ENCODE peak calls at places on chromosomes 7 and 10, in six cellular contexts. V is IMR-90, H is A549, G is HepG2, T is K562, K is H1. E is an unnamed sample.

GRCh38 chr7:100157334-100158228 is 942 bp downstream of the TRAPPC14 start:
- DNase-seq in H (peak), K (no peak), V (peak), G (peak), T (peak), E (no peak)

GRCh38 chr10:125375210-125375609 is 214.8 kb upstream of the CTBP2 start:
- DNase-seq in K (no peak), H (peak), T (no peak), V (peak), G (no peak), E (no peak)

GRCh38 chr7:79453558-79454324 is at the start of gene MAGI2:
- DNase-seq in T (no peak), V (peak), K (peak), G (peak), H (peak), E (no peak)

GRCh38 chr7:106344861-106345260 is 60.1 kb upstream of the NAMPT start:
- DNase-seq in G (no peak), T (no peak), H (no peak), V (no peak), K (no peak), E (no peak)

GRCh38 chr10:104406715-104407517 is 53.3 kb downstream of the CFAP58 start:
- DNase-seq in V (peak), K (no peak), T (no peak), G (peak), H (peak), E (no peak)

GRCh38 chr7:129959480-129960332 is 6.9 kb upstream of the UBE2H start:
- DNase-seq in V (no peak), T (no peak), H (peak), K (no peak), G (no peak), E (no peak)

GRCh38 chr7:112121290-112121689 is 84.9 kb downstream of the DOCK4 start:
- DNase-seq in G (no peak), K (no peak), T (no peak), V (no peak), H (no peak), E (no peak)

GRCh38 chr7:126022452-126022851 is 1092.8 kb upstream of the POT1 start:
- DNase-seq in H (no peak), V (no peak), T (no peak), G (no peak), K (no peak), E (no peak)

GRCh38 chr10:96310359-96310669 is 6.1 kb downstream of the DNTT start:
- DNase-seq in K (no peak), H (no peak), T (no peak), V (no peak), G (no peak), E (no peak)

GRCh38 chr7:114540291-114540690 is 125.7 kb downstream of the FOXP2 start:
- DNase-seq in K (no peak), V (no peak), H (no peak), G (no peak), T (no peak), E (no peak)

GRCh38 chr10:69645751-69646687 is 16.0 kb downstream of the FAM241B start:
- DNase-seq in K (no peak), V (no peak), G (no peak), T (no peak), H (no peak), E (no peak)

GRCh38 chr10:131264110-131264788 is 47.3 kb downstream of the TCERG1L start:
- DNase-seq in G (no peak), H (no peak), V (no peak), K (no peak), T (no peak), E (no peak)

GRCh38 chr7:51111256-51111655 is 205.4 kb downstream of the COBL start:
- DNase-seq in V (no peak), H (no peak), K (no peak), T (no peak), G (no peak), E (no peak)

GRCh38 chr10:96044686-96045085 is 1.3 kb downstream of the CCNJ start:
- DNase-seq in K (no peak), T (no peak), G (peak), V (peak), H (no peak), E (no peak)

DNA sequence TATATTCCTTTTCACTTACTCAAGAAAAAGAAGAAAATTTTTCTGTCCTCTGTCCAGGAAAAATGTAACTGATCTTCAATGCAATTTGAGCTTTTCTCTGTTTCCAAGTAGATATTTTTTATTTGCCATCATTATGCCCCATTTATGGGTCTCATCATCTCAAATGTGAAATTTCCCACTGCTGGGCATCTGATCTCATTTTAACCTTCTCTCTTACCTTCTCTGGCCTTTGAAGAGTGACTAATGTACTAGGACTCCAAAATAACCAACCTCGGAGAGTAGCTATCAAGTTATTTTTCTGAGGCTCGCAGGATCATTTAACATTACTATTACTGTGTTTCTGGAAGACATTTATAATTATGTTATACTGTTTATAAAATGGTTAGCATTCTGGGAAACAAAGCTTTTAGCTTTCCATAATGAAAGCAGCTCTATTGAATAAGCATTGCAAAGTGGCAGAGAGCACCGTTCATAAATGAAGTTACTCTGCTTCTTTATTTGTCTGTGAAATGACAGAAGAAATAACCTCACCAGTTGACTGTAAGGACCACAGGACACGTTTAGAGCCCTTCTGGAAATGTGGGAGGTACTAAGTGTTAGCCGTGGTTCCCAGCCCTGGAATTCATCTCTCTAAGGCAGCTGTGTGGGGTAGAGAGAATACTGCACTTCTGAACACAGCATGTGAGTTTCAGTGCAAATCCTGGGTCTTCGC is 33.3 kb upstream of the NMT2 start:
- DNase-seq in V (peak), K (no peak), H (no peak), G (no peak), T (no peak), E (no peak)
- TF ChIP-seq CEBPB in V (no peak), K (no peak), H (no peak), G (no peak), T (no peak), E (no peak)

GRCh38 chr10:30848396-30849032 is 183.2 kb downstream of the ZNF438 start:
- DNase-seq in V (no peak), K (no peak), T (no peak), H (no peak), G (no peak), E (no peak)
- TF ChIP-seq USF2 in V (no peak), K (no peak), T (no peak), H (no peak), G (no peak), E (no peak)

DNA sequence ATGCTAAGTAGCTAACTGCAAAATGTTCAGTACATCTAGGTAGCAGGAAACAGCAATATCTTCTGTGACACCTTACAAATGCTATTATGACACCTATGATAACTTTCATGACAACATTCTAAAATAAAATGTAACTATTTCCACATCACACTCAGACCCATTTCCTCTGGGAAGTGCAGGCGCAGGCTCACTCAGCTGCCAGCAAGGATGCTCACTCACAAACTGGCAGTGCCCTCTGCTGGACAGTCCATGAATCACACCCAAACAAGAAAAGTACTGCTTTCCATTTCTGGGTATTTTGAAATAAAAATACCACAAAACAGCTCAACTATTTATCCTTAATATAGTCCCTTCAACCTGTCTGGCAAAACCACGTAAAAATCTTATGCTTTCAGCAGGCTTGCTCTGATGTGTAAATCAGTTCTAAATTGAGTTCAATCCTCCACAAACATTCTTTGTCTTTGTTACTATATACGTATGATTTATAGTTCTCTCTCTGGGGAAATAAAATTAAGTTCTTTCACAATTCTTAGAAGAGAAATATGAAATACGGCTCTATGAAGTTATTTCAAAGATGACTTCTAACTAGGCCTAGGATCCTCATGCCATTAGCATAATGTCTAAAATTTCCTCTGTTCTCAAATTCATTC is 176.6 kb downstream of the PARD3 start:
- DNase-seq in G (peak), V (peak), K (peak), H (peak), T (peak), E (peak)
- TF ChIP-seq CEBPB in G (peak), V (peak), K (no peak), H (peak), T (peak), E (no peak)

GRCh38 chr7:30922596-30922995 is 10.9 kb downstream of the AQP1 start:
- DNase-seq in H (no peak), G (no peak), K (no peak), T (no peak), V (no peak), E (no peak)

GRCh38 chr7:30921540-30921930 is 9.9 kb downstream of the AQP1 start:
- DNase-seq in T (no peak), K (no peak), V (no peak), G (no peak), H (no peak), E (no peak)

GRCh38 chr7:30920021-30920583 is 8.4 kb downstream of the AQP1 start:
- DNase-seq in K (no peak), G (no peak), T (no peak), H (no peak), V (no peak), E (no peak)

GRCh38 chr7:30921951-30922401 is 10.3 kb downstream of the AQP1 start:
- DNase-seq in G (no peak), T (no peak), H (no peak), K (peak), V (no peak), E (no peak)

DNA sequence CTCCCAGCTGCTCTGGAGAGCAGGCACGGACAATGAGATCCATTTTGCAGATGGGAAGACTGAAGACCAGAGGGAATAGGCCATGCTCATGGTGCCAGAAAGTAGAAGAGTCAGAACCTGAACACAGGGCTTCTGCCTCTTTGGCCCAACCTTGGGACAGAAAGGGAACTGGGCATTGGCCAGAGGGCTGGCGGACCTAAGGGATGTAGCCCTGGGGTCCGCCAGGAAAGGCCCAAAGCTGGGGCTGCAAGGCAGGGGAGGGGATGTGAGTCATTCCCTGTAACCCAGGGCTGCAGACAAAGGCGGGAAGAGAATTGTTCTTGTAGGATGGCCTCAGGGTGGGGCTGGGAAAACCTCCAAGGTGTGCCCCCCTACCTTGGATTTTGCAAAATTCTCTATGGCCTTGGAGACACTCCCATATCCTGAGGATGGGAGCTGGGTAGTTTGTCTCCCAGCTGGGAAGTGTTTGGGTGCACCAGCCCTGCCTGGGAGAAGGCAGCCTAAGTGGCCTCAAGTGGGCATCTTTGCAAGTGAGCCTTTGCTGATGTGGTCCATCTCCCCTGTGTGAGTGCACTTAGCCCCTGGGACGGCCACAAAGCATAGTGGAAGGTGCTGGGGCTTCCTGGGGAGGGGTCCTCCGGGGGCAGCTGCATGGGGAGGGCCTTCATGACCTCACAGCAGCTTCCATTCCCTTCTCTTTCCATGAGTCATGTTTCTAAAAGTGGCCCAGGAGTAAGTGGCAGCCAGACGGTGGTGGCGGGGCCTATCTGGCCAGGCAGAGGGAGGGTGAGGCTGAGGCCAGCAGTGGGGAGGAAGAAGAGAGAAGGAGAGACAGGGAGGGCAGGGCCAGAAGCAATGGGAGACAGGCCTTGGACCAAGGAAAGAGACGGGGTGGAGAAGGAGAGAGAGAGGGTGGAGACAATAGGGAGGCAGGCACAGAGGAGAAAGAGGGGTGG is 9.2 kb downstream of the AQP1 start:
- DNase-seq in K (peak), H (peak), V (peak), G (no peak), T (peak), E (no peak)
- TF ChIP-seq USF2 in K (no peak), H (no peak), V (no peak), G (no peak), T (no peak), E (no peak)

DNA sequence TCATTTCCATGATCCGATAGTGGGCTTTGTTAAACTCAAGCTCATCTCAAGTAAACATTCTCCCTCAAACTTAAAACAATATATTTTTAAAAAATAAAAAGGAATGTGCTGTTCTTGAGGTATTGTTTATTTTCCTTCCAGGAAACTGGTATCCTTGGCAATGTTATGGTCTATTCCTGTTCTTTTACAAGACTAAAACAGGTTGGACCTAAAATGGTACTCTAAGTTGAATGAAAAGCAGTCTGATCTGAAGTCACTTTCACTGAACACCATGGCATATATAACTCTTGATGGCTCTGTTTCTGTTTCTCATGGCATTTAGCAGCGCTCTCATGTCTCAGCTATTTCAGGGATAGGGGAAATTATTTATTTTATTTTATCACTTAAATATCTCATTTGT is 70.1 kb downstream of the PODXL start:
- DNase-seq in T (no peak), G (no peak), K (no peak), V (no peak), H (no peak), E (no peak)
- TF ChIP-seq CEBPB in T (no peak), G (no peak), K (no peak), V (no peak), H (no peak), E (no peak)

DNA sequence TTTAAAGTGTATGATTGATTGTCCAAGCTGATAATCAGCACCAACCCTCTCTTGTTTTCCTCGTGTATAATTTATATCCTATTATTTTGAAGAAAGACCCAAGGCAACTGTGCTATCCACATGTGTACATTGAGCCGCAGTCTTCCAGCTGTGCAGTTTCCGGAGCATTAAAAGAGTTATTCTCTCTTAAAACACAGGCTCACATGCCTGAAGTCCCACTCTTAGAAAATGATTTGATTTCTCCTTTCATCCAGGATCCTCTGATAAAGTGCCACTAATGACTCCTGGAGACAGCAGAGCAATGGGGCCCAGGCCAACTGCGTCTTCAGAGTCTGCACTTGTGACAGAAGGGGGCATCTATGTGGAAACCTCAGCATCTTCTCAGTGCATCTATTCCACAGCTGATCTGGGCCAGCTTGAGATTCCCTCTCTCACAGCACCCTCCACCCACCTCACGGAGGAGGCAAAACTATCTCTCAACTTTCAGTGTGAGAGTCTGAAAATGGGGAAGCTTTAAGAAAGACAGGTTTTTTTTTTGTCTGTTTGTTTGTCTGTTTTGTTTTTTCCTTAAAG is 482.1 kb upstream of the AKR1E2 start:
- DNase-seq in T (no peak), G (no peak), V (peak), H (no peak), K (no peak), E (no peak)
- TF ChIP-seq USF2 in T (no peak), G (no peak), V (no peak), H (no peak), K (no peak), E (no peak)

GRCh38 chr10:91944880-91945630 is 21.5 kb downstream of the BTAF1 start:
- DNase-seq in V (peak), K (no peak), T (no peak), H (no peak), G (no peak), E (peak)
- TF ChIP-seq CEBPB in V (no peak), K (no peak), T (no peak), H (no peak), G (no peak), E (no peak)

E was measured in GM12878.